ENCODE peak calls at places on chromosomes 13 and 19, in six cellular contexts. D, Q, V, Z, O and R are unnamed samples.

GRCh38 chr13:35470671-35471465 is 5.6 kb downstream of the MAB21L1 start:
- DNase-seq in D (peak), O (no peak), Q (no peak), V (no peak), Z (peak), R (no peak)

GRCh38 chr19:35295792-35296462 is 4.0 kb downstream of the MAG start:
- DNase-seq in D (no peak), Z (no peak), V (no peak), Q (no peak), O (peak), R (no peak)

GRCh38 chr19:45815501-45816216 is 551 bp upstream of the RSPH6A start:
- DNase-seq in D (no peak), Q (no peak), O (no peak), V (no peak), Z (peak), R (no peak)

GRCh38 chr13:44537238-44537637 is 38.9 kb downstream of the TSC22D1 start:
- DNase-seq in O (no peak), D (no peak), Z (no peak), V (no peak), Q (no peak), R (no peak)

GRCh38 chr13:28493740-28494536 is 990 bp downstream of the FLT1 start:
- DNase-seq in D (no peak), O (no peak), Q (no peak), Z (peak), V (no peak), R (no peak)

GRCh38 chr19:5340637-5341447 is at the start of gene PTPRS:
- DNase-seq in Q (no peak), V (peak), O (peak), Z (peak), D (peak), R (peak)

GRCh38 chr13:47708386-47708785 is 292.7 kb downstream of the SUCLA2 start:
- DNase-seq in D (peak), V (no peak), Z (no peak), O (no peak), Q (no peak), R (peak)

GRCh38 chr13:73340069-73340468 is 281.3 kb downstream of the KLF5 start:
- DNase-seq in D (no peak), V (no peak), O (no peak), Z (no peak), Q (no peak), R (no peak)

DNA sequence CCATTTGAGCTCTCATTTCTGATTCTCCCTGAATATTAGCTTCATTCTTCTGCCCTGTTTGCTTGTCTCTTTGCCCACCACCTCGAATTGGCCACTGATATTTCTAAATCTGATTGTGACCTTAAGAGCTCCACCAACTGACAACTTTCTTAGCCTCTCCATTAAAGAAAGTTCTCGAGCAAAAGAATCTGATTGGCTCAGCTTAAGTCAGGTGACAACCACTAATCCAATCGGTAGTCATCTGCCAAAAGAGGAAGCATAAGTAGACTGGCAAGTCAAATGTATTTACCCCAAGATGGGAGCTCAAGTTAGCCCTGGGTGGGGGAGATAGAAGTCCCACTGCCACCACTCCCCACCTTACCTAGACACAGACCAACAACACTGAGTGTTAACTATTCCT is 41.5 kb downstream of the NOTCH3 start:
- DNase-seq in Q (no peak), V (no peak), D (peak), O (peak), Z (no peak), R (peak)
- TF ChIP-seq SMC3 in Q (no peak), V (no peak), D (no peak), O (no peak), Z (no peak), R (no peak)

GRCh38 chr19:17078920-17079709 is 3.5 kb downstream of the MYO9B start:
- DNase-seq in V (no peak), D (peak), Q (no peak), O (no peak), Z (no peak), R (no peak)
- TF ChIP-seq SMC3 in V (no peak), D (no peak), Q (no peak), O (no peak), Z (no peak), R (no peak)

DNA sequence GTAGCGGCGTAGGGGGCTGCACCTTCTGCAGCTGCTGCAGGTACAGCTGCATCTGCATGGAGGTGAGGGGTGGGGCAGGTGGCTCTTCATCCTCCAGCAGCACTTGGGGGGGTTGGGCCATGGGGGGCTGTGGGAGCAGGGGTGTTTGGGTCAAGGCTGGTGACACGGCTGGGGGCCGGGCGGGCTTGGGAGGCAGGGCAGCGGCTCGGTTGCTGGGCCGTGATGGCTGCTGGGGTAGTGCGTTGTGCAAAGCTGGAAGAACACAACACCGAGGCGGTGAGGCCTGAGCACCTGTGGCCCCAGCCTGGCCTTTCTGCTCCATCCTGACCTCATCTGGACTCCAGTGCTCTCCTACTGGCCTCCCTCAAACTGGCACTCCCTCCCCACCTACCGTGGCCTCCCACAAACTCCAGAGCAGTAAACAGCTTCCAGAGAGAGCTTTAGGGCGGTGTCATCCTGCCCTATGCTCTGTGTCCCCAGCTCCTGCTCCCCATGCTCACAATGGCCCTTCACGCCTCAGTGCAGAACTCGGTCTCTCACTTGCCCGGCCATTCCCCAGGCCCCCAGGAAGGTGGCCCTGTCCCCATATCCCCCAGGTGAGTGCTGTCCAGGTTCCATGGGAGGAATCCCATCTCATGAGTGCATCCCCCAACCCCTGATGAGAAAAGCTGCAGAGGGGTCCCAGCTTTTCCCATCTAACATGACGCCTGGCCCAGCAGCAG is 11.1 kb upstream of the EPHX3 start:
- DNase-seq in Q (no peak), D (no peak), O (no peak), Z (no peak), V (no peak), R (no peak)
- TF ChIP-seq SMC3 in Q (no peak), D (no peak), O (no peak), Z (no peak), V (no peak), R (no peak)

GRCh38 chr19:3029070-3029923 is at the start of gene TLE2:
- DNase-seq in D (no peak), Z (peak), O (no peak), V (no peak), Q (no peak), R (no peak)
- TF ChIP-seq SMC3 in D (no peak), Z (no peak), O (no peak), V (no peak), Q (no peak), R (no peak)

GRCh38 chr13:50451609-50452008 is 391.9 kb downstream of the DLEU7 start:
- DNase-seq in V (no peak), D (no peak), Q (no peak), O (no peak), Z (no peak), R (no peak)

GRCh38 chr13:50452761-50453160 is 390.7 kb downstream of the DLEU7 start:
- DNase-seq in V (no peak), Z (no peak), O (no peak), D (no peak), Q (no peak), R (no peak)

GRCh38 chr13:50452028-50452427 is 391.5 kb downstream of the DLEU7 start:
- DNase-seq in Z (no peak), O (no peak), D (no peak), Q (no peak), V (no peak), R (no peak)

GRCh38 chr13:50456111-50456510 is 387.4 kb downstream of the DLEU7 start:
- DNase-seq in Z (no peak), O (no peak), D (no peak), Q (no peak), V (no peak), R (no peak)

GRCh38 chr13:50453238-50453637 is 390.3 kb downstream of the DLEU7 start:
- DNase-seq in O (no peak), Z (no peak), D (peak), Q (no peak), V (no peak), R (no peak)
- TF ChIP-seq SMC3 in O (no peak), Z (no peak), D (no peak), Q (no peak), V (no peak), R (no peak)

GRCh38 chr13:30382836-30383525 is 39.3 kb upstream of the UBE2L5 start:
- DNase-seq in D (no peak), V (no peak), Q (no peak), Z (no peak), O (no peak), R (no peak)

GRCh38 chr13:30388401-30389283 is 33.7 kb upstream of the UBE2L5 start:
- DNase-seq in D (peak), Q (no peak), O (no peak), V (no peak), Z (no peak), R (no peak)
- TF ChIP-seq SMC3 in D (no peak), Q (no peak), O (no peak), V (no peak), Z (no peak), R (no peak)